ENCODE peak calls at places on chromosomes 12 and 14, in ten cellular contexts. B is GM12891, N is heart left ventricle, H is GM12892, Q is stomach, F is thyroid gland, T is NB4, E is IMR-90, Z is HCT116, X is Peyer's patch. I is an unnamed sample.

GRCh38 chr12:89494411-89495231 is 30.0 kb downstream of the GALNT4 start:
- DNase-seq in E (peak; percentile 81), H (no peak), N (no peak), T (no peak), F (no peak), B (no peak), Z (no peak), X (no peak), Q (no peak), I (no peak)

GRCh38 chr12:53118771-53119300 is 15.6 kb downstream of the SOAT2 start:
- DNase-seq in H (no peak), F (no peak), X (no peak), Z (no peak), E (no peak), Q (no peak), B (no peak), N (peak; percentile 5), T (no peak), I (no peak)

GRCh38 chr12:3493225-3494049 is 2.4 kb downstream of the PRMT8 start:
- DNase-seq in X (no peak), N (peak; percentile 35), F (no peak), B (no peak), E (no peak), H (no peak), T (no peak), Q (no peak), Z (no peak), I (no peak)

GRCh38 chr12:57630891-57631433 is 2.0 kb downstream of the B4GALNT1 start:
- DNase-seq in X (no peak), E (no peak), Z (no peak), T (no peak), B (peak; percentile 7), H (no peak), Q (no peak), F (no peak), N (no peak), I (peak; percentile 65)

GRCh38 chr14:73770977-73771847 is 57.0 kb upstream of the PNMA1 start:
- DNase-seq in X (peak; percentile 68), Z (no peak), N (no peak), T (no peak), F (peak; percentile 68), Q (no peak), H (no peak), B (no peak), E (no peak), I (no peak)

GRCh38 chr12:68976304-68976915 is 43.4 kb upstream of the CPM start:
- DNase-seq in T (no peak), E (no peak), N (no peak), X (no peak), Q (no peak), Z (no peak), B (no peak), F (no peak), H (no peak), I (no peak)

GRCh38 chr12:113370923-113371682 is 12.7 kb downstream of the PLBD2 start:
- DNase-seq in E (no peak), N (no peak), F (no peak), X (no peak), H (no peak), Z (no peak), Q (no peak), B (no peak), T (no peak), I (no peak)

GRCh38 chr14:60090864-60091519 is 731 bp upstream of the PCNX4 start:
- DNase-seq in N (peak; percentile 50), T (peak; percentile 61), H (no peak), X (peak; percentile 57), E (peak; percentile 64), F (peak; percentile 62), B (no peak), Z (peak; percentile 37), Q (peak; percentile 33), I (no peak)

GRCh38 chr12:54304187-54304810 is 3.5 kb upstream of the NFE2 start:
- DNase-seq in Q (peak; percentile 88), Z (no peak), N (peak; percentile 60), X (peak; percentile 57), T (peak; percentile 100), E (no peak), H (no peak), B (no peak), F (peak; percentile 77), I (peak; percentile 77)

GRCh38 chr12:104136577-104136976 is 1.4 kb downstream of the NFYB start:
- DNase-seq in F (no peak), Q (no peak), Z (no peak), E (peak; percentile 67), H (no peak), B (no peak), T (peak; percentile 15), X (no peak), N (no peak), I (no peak)

GRCh38 chr14:75280831-75281690 is 2.4 kb downstream of the FOS start:
- DNase-seq in T (no peak), Q (no peak), Z (no peak), F (no peak), H (no peak), E (peak; percentile 47), B (no peak), X (no peak), N (no peak), I (no peak)
- TF ChIP-seq POLR2A in T (no peak), Q (peak; percentile 43), Z (no peak), F (no peak), H (no peak), E (peak; percentile 32), B (no peak), X (no peak), N (no peak), I (no peak)

GRCh38 chr12:121799175-121799841 is 4.5 kb upstream of the SETD1B start:
- DNase-seq in Q (peak; percentile 61), B (no peak), Z (peak; percentile 75), E (peak; percentile 85), T (peak; percentile 81), H (peak; percentile 59), X (peak; percentile 79), N (peak; percentile 82), F (peak; percentile 76), I (peak; percentile 82)
- TF ChIP-seq POLR2A in Q (no peak), B (no peak), Z (no peak), E (no peak), T (no peak), H (no peak), X (no peak), N (peak; percentile 22), F (peak; percentile 0), I (no peak)

DNA sequence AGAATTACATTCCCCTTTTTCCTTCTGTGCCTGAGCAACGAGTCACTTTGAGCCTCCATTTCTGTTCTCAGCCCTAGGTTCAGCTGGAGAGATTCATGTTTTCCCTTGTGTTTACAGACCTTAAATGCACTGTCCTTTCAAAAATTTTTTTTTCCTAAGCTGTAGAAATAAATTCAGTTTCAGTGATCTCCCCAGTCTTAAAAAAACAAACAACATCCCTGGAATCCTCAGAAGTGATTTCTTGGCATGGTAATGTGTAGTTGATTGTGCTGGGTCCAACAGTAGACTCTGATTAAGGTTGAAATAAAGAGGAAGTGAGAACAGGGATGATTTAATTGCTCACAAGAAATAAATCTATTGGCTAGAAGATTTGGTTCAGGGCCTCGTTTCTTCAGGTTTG is 89.3 kb downstream of the NTN4 start:
- DNase-seq in T (no peak), X (no peak), Q (no peak), B (no peak), H (no peak), F (no peak), E (peak; percentile 60), Z (no peak), N (no peak), I (no peak)
- TF ChIP-seq POLR2A in T (no peak), X (no peak), Q (no peak), B (no peak), H (no peak), F (no peak), E (no peak), Z (no peak), N (no peak), I (no peak)

GRCh38 chr12:51926064-51926632 is 18.8 kb downstream of the ACVRL1 start:
- DNase-seq in T (no peak), E (no peak), H (no peak), F (no peak), X (no peak), N (no peak), B (no peak), Q (no peak), Z (no peak), I (no peak)
- TF ChIP-seq POLR2A in T (no peak), E (no peak), H (no peak), F (no peak), X (no peak), N (no peak), B (no peak), Q (no peak), Z (no peak), I (no peak)

GRCh38 chr12:107415066-107415465 is 270.5 kb upstream of the PWP1 start:
- DNase-seq in T (no peak), N (no peak), H (no peak), E (peak; percentile 77), F (no peak), Q (no peak), X (no peak), B (no peak), Z (no peak), I (no peak)
- TF ChIP-seq POLR2A in T (no peak), N (no peak), H (no peak), E (no peak), F (no peak), Q (no peak), X (no peak), B (no peak), Z (no peak), I (no peak)

DNA sequence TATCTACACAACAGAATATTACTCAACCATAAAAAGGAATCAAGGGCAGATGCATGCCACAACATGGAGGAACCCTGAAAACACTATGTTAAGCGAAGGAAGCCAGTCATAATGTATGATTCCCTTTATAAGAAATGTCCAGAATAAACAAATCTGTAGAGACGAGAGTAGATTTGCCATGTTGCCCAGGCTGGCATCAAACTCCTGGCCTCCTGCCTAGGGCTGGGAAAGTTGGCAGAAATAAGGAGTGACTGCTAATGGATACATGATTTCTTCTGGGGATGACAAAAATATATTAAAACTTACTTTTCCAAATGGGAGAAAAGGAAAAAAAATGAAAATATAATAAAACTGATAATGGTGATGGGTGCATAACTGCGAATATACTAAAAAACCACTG is 10.9 kb downstream of the CLIP1 start:
- DNase-seq in X (no peak), Q (no peak), H (no peak), E (no peak), N (no peak), B (no peak), T (no peak), Z (no peak), F (no peak), I (no peak)
- TF ChIP-seq POLR2A in X (no peak), Q (no peak), H (no peak), E (no peak), N (no peak), B (no peak), T (no peak), Z (no peak), F (no peak), I (no peak)

I was measured in lower leg skin.